ENCODE peak calls at places on chromosomes 16 and 17, in seven cellular contexts. O is NCI-H1436 treated with DMSO at 0.1 percent for 48 hours; V is CD4-positive, alpha-beta memory T cell; Y is NCI-H1092; K is sigmoid colon; Q is stimulated activated naive CD4-positive, alpha-beta T cell; M is activated T-cell treated with anti-CD3 and anti-CD28 coated beads, Interleukin-2, amount 50 U/mL, for 72 hours. I is an unnamed sample.

GRCh38 chr17:193426-193810 is 12.0 kb upstream of the DOC2B start:
- DNase-seq in O (no peak), V (no peak), Y (no peak), K (no peak), Q (no peak), M (no peak), I (no peak)

GRCh38 chr17:83183150-83183820 is 103.9 kb downstream of the METRNL start:
- DNase-seq in O (no peak), V (no peak), Y (no peak), K (no peak), Q (no peak), M (no peak), I (no peak)

GRCh38 chr16:79970551-79971236 is 370.2 kb upstream of the MAF start:
- DNase-seq in O (no peak), V (no peak), Y (no peak), K (peak), Q (no peak), M (no peak), I (no peak)

GRCh38 chr17:59347975-59348391 is 16.5 kb downstream of the YPEL2 start:
- DNase-seq in O (no peak), V (no peak), Y (no peak), K (no peak), Q (no peak), M (no peak), I (no peak)

GRCh38 chr17:58534901-58535421 is 20.5 kb upstream of the MTMR4 start:
- DNase-seq in O (no peak), V (no peak), Y (no peak), K (no peak), Q (no peak), M (no peak), I (no peak)

GRCh38 chr17:77375917-77376651 is 235.3 kb downstream of the SEC14L1 start:
- DNase-seq in O (no peak), V (peak), Y (no peak), K (peak), Q (peak), M (peak), I (no peak)

GRCh38 chr17:40870136-40870535 is 3.1 kb upstream of the KRT12 start:
- DNase-seq in O (no peak), V (no peak), Y (no peak), K (no peak), Q (no peak), M (no peak), I (no peak)

GRCh38 chr16:72743011-72743761 is 304.7 kb downstream of the ZFHX3 start:
- DNase-seq in O (no peak), V (no peak), Y (no peak), K (no peak), Q (no peak), M (no peak), I (no peak)

GRCh38 chr16:85863384-85863774 is 35.6 kb upstream of the IRF8 start:
- DNase-seq in O (no peak), V (no peak), Y (no peak), K (no peak), Q (no peak), M (no peak), I (no peak)

GRCh38 chr17:77497578-77497934 is 356.8 kb downstream of the SEC14L1 start:
- DNase-seq in O (no peak), V (no peak), Y (no peak), K (peak), Q (no peak), M (no peak), I (no peak)

GRCh38 chr17:42188749-42189650 is 3.7 kb upstream of the HCRT start:
- DNase-seq in O (no peak), V (no peak), Y (no peak), K (no peak), Q (no peak), M (no peak), I (no peak)

GRCh38 chr17:45351831-45352230 is 35.0 kb upstream of the MAP3K14 start:
- DNase-seq in O (no peak), V (no peak), Y (no peak), K (no peak), Q (no peak), M (no peak), I (no peak)

GRCh38 chr17:70920416-70920815 is 751.1 kb downstream of the KCNJ2 start:
- DNase-seq in O (no peak), V (no peak), Y (no peak), K (no peak), Q (no peak), M (no peak), I (no peak)

GRCh38 chr16:27781981-27782880 is 232.3 kb downstream of the KATNIP start:
- DNase-seq in O (no peak), V (no peak), Y (no peak), K (no peak), Q (no peak), M (no peak), I (no peak)

GRCh38 chr16:3087836-3088235 is 11.3 kb downstream of the ZSCAN10 start:
- DNase-seq in O (no peak), V (no peak), Y (no peak), K (no peak), Q (no peak), M (no peak), I (no peak)

GRCh38 chr16:56362057-56362655 is 63.2 kb downstream of the AMFR start:
- DNase-seq in O (no peak), V (no peak), Y (no peak), K (peak), Q (no peak), M (no peak), I (no peak)

GRCh38 chr17:77327566-77328463 is 187.0 kb downstream of the SEC14L1 start:
- DNase-seq in O (no peak), V (no peak), Y (no peak), K (peak), Q (no peak), M (no peak), I (no peak)

GRCh38 chr16:89210904-89211515 is 6.5 kb upstream of the ZNF778 start:
- DNase-seq in O (no peak), V (no peak), Y (no peak), K (no peak), Q (no peak), M (no peak), I (no peak)

GRCh38 chr17:48002208-48002919 is 31.5 kb downstream of the CDK5RAP3 start:
- DNase-seq in O (peak), V (no peak), Y (no peak), K (no peak), Q (no peak), M (no peak), I (no peak)

GRCh38 chr17:72188801-72189200 is 68.0 kb downstream of the SOX9 start:
- DNase-seq in O (no peak), V (no peak), Y (no peak), K (no peak), Q (no peak), M (no peak), I (no peak)

GRCh38 chr16:78184554-78185183 is 85.2 kb downstream of the WWOX start:
- DNase-seq in O (no peak), V (no peak), Y (peak), K (no peak), Q (no peak), M (no peak), I (peak)

GRCh38 chr17:12457493-12457892 is 208.2 kb upstream of the MYOCD start:
- DNase-seq in O (no peak), V (no peak), Y (no peak), K (no peak), Q (no peak), M (no peak), I (no peak)

GRCh38 chr17:12041316-12041715 is 20.6 kb downstream of the MAP2K4 start:
- DNase-seq in O (no peak), V (no peak), Y (no peak), K (no peak), Q (no peak), M (no peak), I (no peak)

GRCh38 chr16:57667526-57668258 is 414 bp upstream of the ADGRG3 start:
- DNase-seq in O (no peak), V (no peak), Y (no peak), K (no peak), Q (no peak), M (no peak), I (no peak)

GRCh38 chr17:2707721-2708584 is 3.6 kb downstream of the CLUH start:
- DNase-seq in O (no peak), V (no peak), Y (no peak), K (peak), Q (no peak), M (peak), I (no peak)

GRCh38 chr16:46757339-46758050 is 9.4 kb upstream of the MYLK3 start:
- DNase-seq in O (no peak), V (no peak), Y (peak), K (no peak), Q (no peak), M (no peak), I (no peak)